ENCODE peak calls at places on chromosomes 3 and 15, in five cellular contexts. D is T-helper 2 cell; B is stimulated activated CD4-positive, alpha-beta T cell treated with anti-CD3 and anti-CD28 coated beads, Interleukin-4, amount 100 ng/mL, for 1 hour; N is stimulated activated CD8-positive, alpha-beta memory T cell treated with anti-CD3 and anti-CD28 coated beads, Interleukin-15, amount 100 ng/mL, for 4 hours; P is pons. Y is an unnamed sample.

GRCh38 chr3:101902041-101902440 is 52.7 kb downstream of the NFKBIZ start:
- DNase-seq in D (no peak), B (no peak), N (no peak), P (no peak), Y (no peak)

GRCh38 chr3:100634493-100635272 is 25.3 kb downstream of the ADGRG7 start:
- DNase-seq in D (no peak), B (peak), N (no peak), P (no peak), Y (peak)

GRCh38 chr15:45113380-45113990 is 487 bp downstream of the DUOX2 start:
- DNase-seq in D (no peak), B (no peak), N (no peak), P (no peak), Y (no peak)

GRCh38 chr3:152047465-152047864 is 174.0 kb downstream of the SUCNR1 start:
- DNase-seq in D (no peak), B (no peak), N (no peak), P (peak), Y (no peak)

GRCh38 chr3:147120029-147120428 is 286.3 kb downstream of the ZIC4 start:
- DNase-seq in D (no peak), B (no peak), N (no peak), P (peak), Y (no peak)

GRCh38 chr3:85586018-85586417 is 627.2 kb downstream of the CADM2 start:
- DNase-seq in D (no peak), B (no peak), N (no peak), P (no peak), Y (no peak)

GRCh38 chr3:147360936-147361670 is 45.2 kb downstream of the ZIC4 start:
- DNase-seq in D (no peak), B (no peak), N (no peak), P (no peak), Y (peak)

GRCh38 chr3:94132777-94133176 is 69.9 kb downstream of the NSUN3 start:
- DNase-seq in D (no peak), B (no peak), N (no peak), P (no peak), Y (no peak)

GRCh38 chr15:92069308-92070244 is 216.1 kb downstream of the SLCO3A1 start:
- DNase-seq in D (peak), B (peak), N (no peak), P (no peak), Y (no peak)

GRCh38 chr15:70318996-70319465 is 221.3 kb upstream of the TLE3 start:
- DNase-seq in D (no peak), B (no peak), N (no peak), P (no peak), Y (no peak)

Y was measured in nephron progenitor cell.